ENCODE peak calls at places on chromosomes 11 and 22, in ten cellular contexts. One of them, this sample, is unnamed.
A peak's percentile ranks its signal among the peaks of the same experiment; 100 is the strongest.

GRCh38 chr22:47632646-47633045 is 870.2 kb downstream of the TBC1D22A start:
- DNase-seq in NCI-H1092 treated with DMSO at 0.1 percent for 48 hours: no peak
- DNase-seq in NCI-H1048: no peak
- DNase-seq in germinal center: no peak
- DNase-seq in left colon: no peak
- DNase-seq in kidney epithelial cell: no peak
- DNase-seq in kidney tubule cell: no peak
- DNase-seq in stimulated activated CD4-positive, alpha-beta T cell treated with anti-CD3 and anti-CD28 coated beads, Interleukin-15, amount 100 ng/mL, for 48 hours: no peak
- DNase-seq in activated T-cell treated with anti-CD3 and anti-CD28 coated beads, Interleukin-2, amount 50 U/mL, for 1 hour: no peak
- DNase-seq in non-pigmented ciliary epithelial cell: no peak
- DNase-seq in this sample: no peak

GRCh38 chr11:45660717-45661416 is 4.6 kb downstream of the CHST1 start:
- DNase-seq in kidney tubule cell: no peak
- DNase-seq in NCI-H1092 treated with DMSO at 0.1 percent for 48 hours: no peak
- DNase-seq in left colon: no peak
- DNase-seq in non-pigmented ciliary epithelial cell: no peak
- DNase-seq in stimulated activated CD4-positive, alpha-beta T cell treated with anti-CD3 and anti-CD28 coated beads, Interleukin-15, amount 100 ng/mL, for 48 hours: no peak
- DNase-seq in NCI-H1048: no peak
- DNase-seq in kidney epithelial cell: no peak
- DNase-seq in germinal center: no peak
- DNase-seq in activated T-cell treated with anti-CD3 and anti-CD28 coated beads, Interleukin-2, amount 50 U/mL, for 1 hour: no peak
- DNase-seq in this sample: no peak

GRCh38 chr11:94585375-94585774 is 18.2 kb downstream of the PIWIL4 start:
- DNase-seq in NCI-H1092 treated with DMSO at 0.1 percent for 48 hours: no peak
- DNase-seq in kidney tubule cell: no peak
- DNase-seq in left colon: no peak
- DNase-seq in kidney epithelial cell: no peak
- DNase-seq in germinal center: no peak
- DNase-seq in NCI-H1048: no peak
- DNase-seq in stimulated activated CD4-positive, alpha-beta T cell treated with anti-CD3 and anti-CD28 coated beads, Interleukin-15, amount 100 ng/mL, for 48 hours: no peak
- DNase-seq in non-pigmented ciliary epithelial cell: no peak
- DNase-seq in activated T-cell treated with anti-CD3 and anti-CD28 coated beads, Interleukin-2, amount 50 U/mL, for 1 hour: no peak
- DNase-seq in this sample: no peak

GRCh38 chr11:73359930-73360742 is 16.1 kb upstream of the RELT start:
- DNase-seq in stimulated activated CD4-positive, alpha-beta T cell treated with anti-CD3 and anti-CD28 coated beads, Interleukin-15, amount 100 ng/mL, for 48 hours: no peak
- DNase-seq in kidney tubule cell: no peak
- DNase-seq in non-pigmented ciliary epithelial cell: no peak
- DNase-seq in kidney epithelial cell: no peak
- DNase-seq in left colon: no peak
- DNase-seq in activated T-cell treated with anti-CD3 and anti-CD28 coated beads, Interleukin-2, amount 50 U/mL, for 1 hour: peak; percentile 46
- DNase-seq in germinal center: peak; percentile 44
- DNase-seq in NCI-H1092 treated with DMSO at 0.1 percent for 48 hours: peak; percentile 18
- DNase-seq in NCI-H1048: no peak
- DNase-seq in this sample: peak; percentile 21

GRCh38 chr11:37788141-37788877 is 1190.3 kb upstream of the RAG2 start:
- DNase-seq in kidney epithelial cell: peak; percentile 76
- DNase-seq in NCI-H1048: no peak
- DNase-seq in germinal center: no peak
- DNase-seq in activated T-cell treated with anti-CD3 and anti-CD28 coated beads, Interleukin-2, amount 50 U/mL, for 1 hour: no peak
- DNase-seq in left colon: no peak
- DNase-seq in kidney tubule cell: peak; percentile 96
- DNase-seq in non-pigmented ciliary epithelial cell: peak; percentile 80
- DNase-seq in NCI-H1092 treated with DMSO at 0.1 percent for 48 hours: no peak
- DNase-seq in stimulated activated CD4-positive, alpha-beta T cell treated with anti-CD3 and anti-CD28 coated beads, Interleukin-15, amount 100 ng/mL, for 48 hours: no peak
- DNase-seq in this sample: no peak

GRCh38 chr22:41229730-41230398 is 10.9 kb downstream of the CHADL start:
- DNase-seq in non-pigmented ciliary epithelial cell: no peak
- DNase-seq in NCI-H1048: no peak
- DNase-seq in stimulated activated CD4-positive, alpha-beta T cell treated with anti-CD3 and anti-CD28 coated beads, Interleukin-15, amount 100 ng/mL, for 48 hours: no peak
- DNase-seq in left colon: no peak
- DNase-seq in NCI-H1092 treated with DMSO at 0.1 percent for 48 hours: no peak
- DNase-seq in kidney epithelial cell: no peak
- DNase-seq in kidney tubule cell: no peak
- DNase-seq in activated T-cell treated with anti-CD3 and anti-CD28 coated beads, Interleukin-2, amount 50 U/mL, for 1 hour: no peak
- DNase-seq in germinal center: no peak
- DNase-seq in this sample: no peak

GRCh38 chr11:73185680-73186293 is 32.3 kb upstream of the P2RY2 start:
- DNase-seq in stimulated activated CD4-positive, alpha-beta T cell treated with anti-CD3 and anti-CD28 coated beads, Interleukin-15, amount 100 ng/mL, for 48 hours: no peak
- DNase-seq in kidney tubule cell: peak; percentile 82
- DNase-seq in kidney epithelial cell: no peak
- DNase-seq in NCI-H1048: no peak
- DNase-seq in non-pigmented ciliary epithelial cell: peak; percentile 17
- DNase-seq in left colon: no peak
- DNase-seq in NCI-H1092 treated with DMSO at 0.1 percent for 48 hours: no peak
- DNase-seq in germinal center: no peak
- DNase-seq in activated T-cell treated with anti-CD3 and anti-CD28 coated beads, Interleukin-2, amount 50 U/mL, for 1 hour: no peak
- DNase-seq in this sample: no peak

GRCh38 chr22:41511521-41511968 is 32.7 kb downstream of the POLR3H start:
- DNase-seq in NCI-H1092 treated with DMSO at 0.1 percent for 48 hours: no peak
- DNase-seq in germinal center: no peak
- DNase-seq in NCI-H1048: no peak
- DNase-seq in non-pigmented ciliary epithelial cell: no peak
- DNase-seq in stimulated activated CD4-positive, alpha-beta T cell treated with anti-CD3 and anti-CD28 coated beads, Interleukin-15, amount 100 ng/mL, for 48 hours: no peak
- DNase-seq in activated T-cell treated with anti-CD3 and anti-CD28 coated beads, Interleukin-2, amount 50 U/mL, for 1 hour: no peak
- DNase-seq in left colon: no peak
- DNase-seq in kidney epithelial cell: no peak
- DNase-seq in kidney tubule cell: no peak
- DNase-seq in this sample: no peak

GRCh38 chr22:39003165-39003638 is 10.9 kb upstream of the APOBEC3C start:
- DNase-seq in kidney tubule cell: peak; percentile 86
- DNase-seq in NCI-H1092 treated with DMSO at 0.1 percent for 48 hours: peak; percentile 77
- DNase-seq in NCI-H1048: no peak
- DNase-seq in kidney epithelial cell: no peak
- DNase-seq in activated T-cell treated with anti-CD3 and anti-CD28 coated beads, Interleukin-2, amount 50 U/mL, for 1 hour: peak; percentile 62
- DNase-seq in stimulated activated CD4-positive, alpha-beta T cell treated with anti-CD3 and anti-CD28 coated beads, Interleukin-15, amount 100 ng/mL, for 48 hours: peak; percentile 50
- DNase-seq in left colon: peak; percentile 73
- DNase-seq in germinal center: peak; percentile 80
- DNase-seq in non-pigmented ciliary epithelial cell: peak; percentile 43
- DNase-seq in this sample: peak; percentile 54

GRCh38 chr11:76830639-76831312 is 29.9 kb upstream of the ACER3 start:
- DNase-seq in kidney epithelial cell: no peak
- DNase-seq in non-pigmented ciliary epithelial cell: peak; percentile 56
- DNase-seq in NCI-H1048: no peak
- DNase-seq in activated T-cell treated with anti-CD3 and anti-CD28 coated beads, Interleukin-2, amount 50 U/mL, for 1 hour: no peak
- DNase-seq in germinal center: no peak
- DNase-seq in left colon: no peak
- DNase-seq in kidney tubule cell: no peak
- DNase-seq in NCI-H1092 treated with DMSO at 0.1 percent for 48 hours: no peak
- DNase-seq in stimulated activated CD4-positive, alpha-beta T cell treated with anti-CD3 and anti-CD28 coated beads, Interleukin-15, amount 100 ng/mL, for 48 hours: no peak
- DNase-seq in this sample: no peak

GRCh38 chr11:76602431-76602861 is 68.1 kb downstream of the LRRC32 start:
- DNase-seq in kidney tubule cell: no peak
- DNase-seq in kidney epithelial cell: no peak
- DNase-seq in germinal center: no peak
- DNase-seq in NCI-H1048: no peak
- DNase-seq in non-pigmented ciliary epithelial cell: no peak
- DNase-seq in NCI-H1092 treated with DMSO at 0.1 percent for 48 hours: no peak
- DNase-seq in activated T-cell treated with anti-CD3 and anti-CD28 coated beads, Interleukin-2, amount 50 U/mL, for 1 hour: no peak
- DNase-seq in left colon: peak; percentile 83
- DNase-seq in stimulated activated CD4-positive, alpha-beta T cell treated with anti-CD3 and anti-CD28 coated beads, Interleukin-15, amount 100 ng/mL, for 48 hours: no peak
- DNase-seq in this sample: no peak

GRCh38 chr11:70304208-70304603 is 33.7 kb downstream of the PPFIA1 start:
- DNase-seq in NCI-H1092 treated with DMSO at 0.1 percent for 48 hours: no peak
- DNase-seq in kidney epithelial cell: no peak
- DNase-seq in non-pigmented ciliary epithelial cell: no peak
- DNase-seq in stimulated activated CD4-positive, alpha-beta T cell treated with anti-CD3 and anti-CD28 coated beads, Interleukin-15, amount 100 ng/mL, for 48 hours: no peak
- DNase-seq in germinal center: no peak
- DNase-seq in left colon: no peak
- DNase-seq in activated T-cell treated with anti-CD3 and anti-CD28 coated beads, Interleukin-2, amount 50 U/mL, for 1 hour: no peak
- DNase-seq in NCI-H1048: no peak
- DNase-seq in kidney tubule cell: no peak
- DNase-seq in this sample: no peak

GRCh38 chr11:114386545-114386944 is 13.8 kb downstream of the C11orf71 start:
- DNase-seq in activated T-cell treated with anti-CD3 and anti-CD28 coated beads, Interleukin-2, amount 50 U/mL, for 1 hour: no peak
- DNase-seq in kidney tubule cell: no peak
- DNase-seq in NCI-H1092 treated with DMSO at 0.1 percent for 48 hours: no peak
- DNase-seq in left colon: no peak
- DNase-seq in non-pigmented ciliary epithelial cell: no peak
- DNase-seq in germinal center: no peak
- DNase-seq in stimulated activated CD4-positive, alpha-beta T cell treated with anti-CD3 and anti-CD28 coated beads, Interleukin-15, amount 100 ng/mL, for 48 hours: no peak
- DNase-seq in NCI-H1048: no peak
- DNase-seq in kidney epithelial cell: no peak
- DNase-seq in this sample: no peak

GRCh38 chr22:31806751-31807150 is 52.9 kb downstream of the DEPDC5 start:
- DNase-seq in non-pigmented ciliary epithelial cell: no peak
- DNase-seq in NCI-H1048: no peak
- DNase-seq in activated T-cell treated with anti-CD3 and anti-CD28 coated beads, Interleukin-2, amount 50 U/mL, for 1 hour: no peak
- DNase-seq in kidney epithelial cell: no peak
- DNase-seq in NCI-H1092 treated with DMSO at 0.1 percent for 48 hours: no peak
- DNase-seq in left colon: no peak
- DNase-seq in kidney tubule cell: no peak
- DNase-seq in germinal center: no peak
- DNase-seq in stimulated activated CD4-positive, alpha-beta T cell treated with anti-CD3 and anti-CD28 coated beads, Interleukin-15, amount 100 ng/mL, for 48 hours: no peak
- DNase-seq in this sample: no peak

GRCh38 chr11:27409742-27410141 is 46.7 kb upstream of the CCDC34 start:
- DNase-seq in non-pigmented ciliary epithelial cell: no peak
- DNase-seq in germinal center: no peak
- DNase-seq in kidney tubule cell: no peak
- DNase-seq in left colon: no peak
- DNase-seq in kidney epithelial cell: no peak
- DNase-seq in NCI-H1092 treated with DMSO at 0.1 percent for 48 hours: no peak
- DNase-seq in activated T-cell treated with anti-CD3 and anti-CD28 coated beads, Interleukin-2, amount 50 U/mL, for 1 hour: no peak
- DNase-seq in stimulated activated CD4-positive, alpha-beta T cell treated with anti-CD3 and anti-CD28 coated beads, Interleukin-15, amount 100 ng/mL, for 48 hours: no peak
- DNase-seq in NCI-H1048: no peak
- DNase-seq in this sample: no peak

GRCh38 chr11:33682446-33682845 is 18.2 kb downstream of the C11orf91 start:
- DNase-seq in left colon: no peak
- DNase-seq in NCI-H1092 treated with DMSO at 0.1 percent for 48 hours: no peak
- DNase-seq in kidney epithelial cell: no peak
- DNase-seq in NCI-H1048: no peak
- DNase-seq in stimulated activated CD4-positive, alpha-beta T cell treated with anti-CD3 and anti-CD28 coated beads, Interleukin-15, amount 100 ng/mL, for 48 hours: no peak
- DNase-seq in non-pigmented ciliary epithelial cell: no peak
- DNase-seq in kidney tubule cell: no peak
- DNase-seq in germinal center: no peak
- DNase-seq in activated T-cell treated with anti-CD3 and anti-CD28 coated beads, Interleukin-2, amount 50 U/mL, for 1 hour: no peak
- DNase-seq in this sample: no peak

GRCh38 chr11:67409781-67410368 is 5.6 kb upstream of the CARNS1 start:
- DNase-seq in kidney epithelial cell: no peak
- DNase-seq in kidney tubule cell: no peak
- DNase-seq in germinal center: peak; percentile 25
- DNase-seq in NCI-H1092 treated with DMSO at 0.1 percent for 48 hours: no peak
- DNase-seq in non-pigmented ciliary epithelial cell: no peak
- DNase-seq in activated T-cell treated with anti-CD3 and anti-CD28 coated beads, Interleukin-2, amount 50 U/mL, for 1 hour: peak; percentile 34
- DNase-seq in stimulated activated CD4-positive, alpha-beta T cell treated with anti-CD3 and anti-CD28 coated beads, Interleukin-15, amount 100 ng/mL, for 48 hours: no peak
- DNase-seq in left colon: peak; percentile 77
- DNase-seq in NCI-H1048: no peak
- DNase-seq in this sample: no peak

GRCh38 chr11:28763876-28764275 is 655.7 kb downstream of the METTL15 start:
- DNase-seq in kidney epithelial cell: no peak
- DNase-seq in germinal center: no peak
- DNase-seq in stimulated activated CD4-positive, alpha-beta T cell treated with anti-CD3 and anti-CD28 coated beads, Interleukin-15, amount 100 ng/mL, for 48 hours: no peak
- DNase-seq in NCI-H1092 treated with DMSO at 0.1 percent for 48 hours: no peak
- DNase-seq in left colon: no peak
- DNase-seq in non-pigmented ciliary epithelial cell: no peak
- DNase-seq in NCI-H1048: no peak
- DNase-seq in kidney tubule cell: no peak
- DNase-seq in activated T-cell treated with anti-CD3 and anti-CD28 coated beads, Interleukin-2, amount 50 U/mL, for 1 hour: no peak
- DNase-seq in this sample: no peak

GRCh38 chr11:21485426-21485825 is 707.5 kb upstream of the ANO5 start:
- DNase-seq in NCI-H1092 treated with DMSO at 0.1 percent for 48 hours: no peak
- DNase-seq in NCI-H1048: no peak
- DNase-seq in germinal center: no peak
- DNase-seq in non-pigmented ciliary epithelial cell: no peak
- DNase-seq in activated T-cell treated with anti-CD3 and anti-CD28 coated beads, Interleukin-2, amount 50 U/mL, for 1 hour: no peak
- DNase-seq in left colon: no peak
- DNase-seq in kidney epithelial cell: no peak
- DNase-seq in stimulated activated CD4-positive, alpha-beta T cell treated with anti-CD3 and anti-CD28 coated beads, Interleukin-15, amount 100 ng/mL, for 48 hours: no peak
- DNase-seq in kidney tubule cell: no peak
- DNase-seq in this sample: no peak

GRCh38 chr22:50524664-50525103 is 714 bp downstream of the SCO2 start:
- DNase-seq in germinal center: no peak
- DNase-seq in stimulated activated CD4-positive, alpha-beta T cell treated with anti-CD3 and anti-CD28 coated beads, Interleukin-15, amount 100 ng/mL, for 48 hours: no peak
- DNase-seq in NCI-H1092 treated with DMSO at 0.1 percent for 48 hours: no peak
- DNase-seq in kidney tubule cell: no peak
- DNase-seq in kidney epithelial cell: no peak
- DNase-seq in activated T-cell treated with anti-CD3 and anti-CD28 coated beads, Interleukin-2, amount 50 U/mL, for 1 hour: no peak
- DNase-seq in NCI-H1048: no peak
- DNase-seq in non-pigmented ciliary epithelial cell: no peak
- DNase-seq in left colon: peak; percentile 82
- DNase-seq in this sample: no peak